ENCODE peak calls at places on chromosome 21, in seven cellular contexts. B, R, Y, G, Z, V and E are unnamed samples.

GRCh38 chr21:33655591-33656221 is 13.4 kb downstream of the ITSN1 start:
- DNase-seq in Z (peak), R (peak), G (no peak), V (no peak), B (peak), Y (peak), E (no peak)

GRCh38 chr21:45618287-45618686 is 25.2 kb upstream of the PCBP3 start:
- DNase-seq in R (no peak), B (peak), G (peak), Y (no peak), Z (no peak), V (peak), E (no peak)

GRCh38 chr21:16775056-16775455 is 737.8 kb upstream of the CXADR start:
- DNase-seq in Y (peak), R (no peak), V (no peak), Z (no peak), B (no peak), G (no peak), E (no peak)

GRCh38 chr21:31473685-31474345 is 129.8 kb upstream of the TIAM1 start:
- DNase-seq in G (no peak), V (no peak), B (no peak), Y (no peak), Z (no peak), R (no peak), E (no peak)

GRCh38 chr21:40015818-40016217 is 148.6 kb downstream of the PCP4 start:
- DNase-seq in R (no peak), G (peak), B (no peak), Y (no peak), Z (no peak), V (no peak), E (no peak)

GRCh38 chr21:37551406-37552355 is 185.1 kb downstream of the DYRK1A start:
- DNase-seq in Y (peak), G (no peak), B (no peak), V (no peak), Z (no peak), R (no peak), E (no peak)

GRCh38 chr21:33769057-33769456 is 126.8 kb downstream of the ITSN1 start:
- DNase-seq in B (no peak), R (no peak), V (no peak), Y (no peak), G (no peak), Z (no peak), E (no peak)

GRCh38 chr21:46424062-46424591 is 34.6 kb upstream of the DIP2A start:
- DNase-seq in R (no peak), V (no peak), B (no peak), Z (no peak), G (peak), Y (no peak), E (no peak)

GRCh38 chr21:40141621-40142020 is 274.4 kb downstream of the PCP4 start:
- DNase-seq in B (no peak), G (no peak), R (no peak), Z (no peak), V (no peak), Y (peak), E (no peak)

GRCh38 chr21:37220981-37221664 is 46.0 kb downstream of the VPS26C start:
- DNase-seq in G (peak), Y (peak), R (peak), V (peak), B (peak), Z (peak), E (peak)

GRCh38 chr21:33357177-33357576 is 32.4 kb downstream of the IFNAR1 start:
- DNase-seq in G (no peak), B (no peak), V (no peak), Z (no peak), Y (no peak), R (no peak), E (no peak)

GRCh38 chr21:39114871-39115658 is 68.2 kb downstream of the PSMG1 start:
- DNase-seq in Z (no peak), Y (no peak), G (no peak), R (no peak), B (no peak), V (no peak), E (no peak)

GRCh38 chr21:34822209-34822608 is 153.4 kb downstream of the CLIC6 start:
- DNase-seq in Y (no peak), V (no peak), Z (no peak), R (no peak), B (no peak), G (no peak), E (no peak)

GRCh38 chr21:46661211-46661625 is 25.7 kb downstream of the PRMT2 start:
- DNase-seq in B (peak), R (no peak), Z (no peak), V (no peak), Y (peak), G (no peak), E (peak)

GRCh38 chr21:27047331-27048314 is 80.7 kb upstream of the ADAMTS5 start:
- DNase-seq in Y (no peak), V (no peak), G (no peak), B (no peak), R (no peak), Z (no peak), E (no peak)

GRCh38 chr21:33174756-33175155 is 55.0 kb upstream of the IFNAR2 start:
- DNase-seq in B (no peak), V (no peak), Z (no peak), R (no peak), Y (no peak), G (no peak), E (no peak)

GRCh38 chr21:35810431-35810970 is 249.8 kb downstream of the SETD4 start:
- DNase-seq in G (no peak), Z (no peak), V (no peak), Y (no peak), R (no peak), B (no peak), E (no peak)

GRCh38 chr21:34679056-34679455 is 10.3 kb downstream of the CLIC6 start:
- DNase-seq in R (no peak), G (no peak), Z (no peak), V (no peak), B (no peak), Y (no peak), E (no peak)

DNA sequence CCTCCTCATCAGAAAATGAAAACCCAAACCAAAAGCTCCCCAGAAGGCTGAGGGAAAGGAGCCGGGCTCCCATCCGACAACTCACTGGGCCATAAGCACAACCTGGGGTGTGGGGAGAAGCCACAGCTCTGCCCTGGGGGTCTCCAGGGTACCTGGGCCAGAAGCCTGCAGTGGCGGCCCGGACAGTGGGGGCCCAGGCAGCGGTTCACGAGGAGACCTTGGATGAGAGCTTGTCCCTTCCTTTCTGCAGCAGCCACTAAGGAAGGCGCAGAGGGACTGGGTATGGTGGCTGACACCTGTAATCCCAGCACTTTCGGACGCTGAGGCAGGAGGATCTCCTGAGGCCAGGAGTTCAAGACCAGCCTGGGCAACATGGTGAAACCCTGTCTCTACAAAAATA is 17.5 kb upstream of the TRAPPC10 start:
- DNase-seq in Z (no peak), V (no peak), G (no peak), B (no peak), R (no peak), Y (no peak), E (no peak)
- TF ChIP-seq POLR2A in Z (no peak), V (no peak), G (no peak), B (no peak), R (no peak), Y (no peak), E (no peak)

DNA sequence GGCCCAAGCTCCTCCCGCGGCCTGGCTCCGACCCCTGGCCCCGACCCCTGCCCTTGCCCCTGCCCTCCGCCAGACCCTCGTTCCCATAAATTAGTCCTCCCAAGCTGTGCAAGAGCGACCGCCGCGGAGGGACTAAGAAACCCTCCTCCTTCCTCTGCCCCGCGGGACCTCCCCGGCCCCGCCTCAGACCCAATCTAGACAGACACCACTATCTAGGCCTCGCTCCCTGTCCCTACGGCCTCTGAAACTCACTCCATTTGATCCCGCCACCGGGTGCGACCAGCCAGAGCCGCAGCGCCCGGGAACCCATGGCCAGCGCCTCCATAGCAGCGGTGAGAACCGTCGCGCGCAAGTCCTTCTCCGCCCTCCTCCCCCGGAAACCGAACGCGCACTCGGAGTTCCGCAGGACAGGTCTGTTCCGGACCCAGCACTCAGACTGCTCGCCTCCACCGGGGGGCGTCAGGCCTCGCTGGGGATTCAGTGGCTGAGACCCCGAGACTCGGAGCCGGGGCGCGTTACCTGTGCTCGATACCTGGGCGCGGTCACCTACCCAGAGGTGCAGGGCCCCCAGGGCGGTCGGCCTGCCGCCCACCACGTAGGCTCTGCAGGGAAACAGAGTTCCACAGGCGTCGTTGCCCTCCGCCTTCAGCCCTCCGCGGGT is at the start of gene MRPL39:
- DNase-seq in Z (peak), V (peak), G (peak), B (peak), R (peak), Y (peak), E (peak)
- TF ChIP-seq POLR2A in Z (peak), V (peak), G (no peak), B (peak), R (peak), Y (no peak), E (peak)

DNA sequence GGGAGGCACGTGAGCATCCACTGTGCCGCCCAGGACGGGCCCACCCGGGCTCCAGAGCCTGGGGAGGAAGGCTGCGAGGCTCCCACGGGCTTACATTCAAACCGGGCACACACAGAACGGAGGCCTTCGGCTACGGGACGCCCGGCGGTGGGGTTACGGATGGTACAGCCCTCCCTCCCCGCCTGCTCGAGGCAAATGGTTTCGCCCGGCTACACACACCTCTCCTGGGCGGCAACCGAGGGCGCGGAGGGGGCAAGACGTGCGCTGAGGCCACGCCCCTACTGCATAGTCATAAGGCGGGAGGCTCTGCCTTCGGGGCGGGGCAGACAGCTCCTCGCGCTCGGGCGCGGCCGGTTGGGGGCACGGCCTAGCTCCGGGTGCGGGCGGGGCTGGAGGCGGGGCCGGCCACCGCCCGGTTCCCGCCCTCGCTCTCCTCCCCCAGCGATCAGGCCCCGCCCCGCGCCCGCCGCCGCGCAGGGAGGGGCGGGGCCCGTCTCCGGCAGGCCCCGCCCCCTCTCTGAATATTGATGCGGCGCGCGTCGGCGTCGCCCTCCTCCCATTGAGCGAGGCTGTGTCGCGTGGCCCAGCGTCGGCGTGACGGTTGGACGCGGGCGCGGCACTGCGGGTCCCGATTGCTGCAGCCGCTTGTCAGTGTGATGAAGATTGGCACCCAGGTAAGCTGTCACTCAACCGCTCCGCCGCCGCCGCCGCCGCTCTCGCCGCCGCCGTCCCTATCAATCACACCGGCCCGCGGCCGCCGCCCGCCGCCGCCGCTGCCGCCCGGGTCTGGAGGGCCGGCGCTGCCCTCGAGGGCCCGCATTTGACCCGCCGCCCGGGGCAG is at the start of gene PKNOX1:
- DNase-seq in Y (peak), R (peak), B (peak), Z (peak), G (peak), V (peak), E (peak)
- TF ChIP-seq POLR2A in Y (peak), R (peak), B (peak), Z (peak), G (peak), V (peak), E (peak)

GRCh38 chr21:41521489-41522027 is 13.6 kb upstream of the TMPRSS2 start:
- DNase-seq in R (no peak), V (no peak), Z (no peak), Y (no peak), B (no peak), G (no peak), E (no peak)
- TF ChIP-seq POLR2A in R (no peak), V (no peak), Z (no peak), Y (no peak), B (no peak), G (no peak), E (no peak)